ENCODE peak calls at places on chromosomes 16 and 17, in five cellular contexts. V is colonic mucosa; B is tibial nerve; E is BJ; K is CD8-positive, alpha-beta T cell. L is an unnamed sample.
A peak's percentile ranks its signal among the peaks of the same experiment; 100 is the strongest.

GRCh38 chr16:15422222-15422621 is 12.2 kb upstream of the BMERB1 start:
- DNase-seq in B (no peak), V (no peak), E (no peak), K (no peak), L (no peak)

GRCh38 chr17:73279704-73280103 is 18.0 kb upstream of the CPSF4L start:
- DNase-seq in V (no peak), E (no peak), K (no peak), B (no peak), L (no peak)

GRCh38 chr16:31134091-31134571 is 1.4 kb downstream of the PRSS8 start:
- DNase-seq in V (peak; percentile 27), B (no peak), E (no peak), K (no peak), L (no peak)

GRCh38 chr17:6574689-6575595 is 18.6 kb upstream of the PITPNM3 start:
- DNase-seq in V (no peak), E (no peak), B (no peak), K (peak; percentile 17), L (no peak)

GRCh38 chr17:48025904-48026502 is 11.6 kb downstream of the COPZ2 start:
- DNase-seq in K (no peak), E (no peak), B (no peak), V (peak; percentile 49), L (no peak)

GRCh38 chr17:74190154-74190553 is 13.3 kb upstream of the RPL38 start:
- DNase-seq in K (no peak), V (no peak), B (no peak), E (no peak), L (no peak)

GRCh38 chr17:55381017-55381770 is 40.4 kb downstream of the MMD start:
- DNase-seq in K (no peak), B (no peak), V (no peak), E (no peak), L (no peak)

GRCh38 chr16:64153718-64154117 is 968.1 kb downstream of the CDH11 start:
- DNase-seq in E (peak; percentile 23), V (no peak), K (no peak), B (no peak), L (peak; percentile 35)

GRCh38 chr17:74987418-74987908 is at the start of gene CDR2L:
- DNase-seq in E (peak; percentile 70), K (peak; percentile 95), V (peak; percentile 98), B (peak; percentile 98), L (peak; percentile 43)

GRCh38 chr17:40625311-40625710 is 22.3 kb downstream of the SMARCE1 start:
- DNase-seq in K (no peak), B (no peak), V (no peak), E (no peak), L (no peak)

GRCh38 chr17:83073389-83074063 is 5.9 kb upstream of the METRNL start:
- DNase-seq in E (no peak), B (no peak), V (peak; percentile 82), K (no peak), L (no peak)

GRCh38 chr17:20300399-20301037 is 166.8 kb downstream of the LGALS9B start:
- DNase-seq in E (peak; percentile 46), V (no peak), K (no peak), B (no peak), L (no peak)
- TF ChIP-seq CTCF in E (no peak), V (no peak), K (no peak), B (no peak), L (no peak)

GRCh38 chr16:12802661-12803060 is 1.0 kb downstream of the CPPED1 start:
- DNase-seq in E (no peak), K (no peak), B (no peak), V (no peak), L (no peak)

GRCh38 chr16:12798846-12799245 is 4.8 kb downstream of the CPPED1 start:
- DNase-seq in E (no peak), V (no peak), B (no peak), K (no peak), L (peak; percentile 55)

GRCh38 chr16:12801511-12802042 is 2.1 kb downstream of the CPPED1 start:
- DNase-seq in K (no peak), V (peak; percentile 31), B (peak; percentile 43), E (peak; percentile 76), L (peak; percentile 78)

GRCh38 chr16:12802048-12802447 is 1.6 kb downstream of the CPPED1 start:
- DNase-seq in E (no peak), V (no peak), B (no peak), K (no peak), L (no peak)

GRCh38 chr16:12800751-12801308 is 2.9 kb downstream of the CPPED1 start:
- DNase-seq in K (no peak), B (no peak), V (no peak), E (no peak), L (no peak)
- H3K4me3 ChIP-seq in K (no peak overlapping the region), B (no peak overlapping the region), V (no peak overlapping the region), E (no peak overlapping the region), L (no peak overlapping the region)

DNA sequence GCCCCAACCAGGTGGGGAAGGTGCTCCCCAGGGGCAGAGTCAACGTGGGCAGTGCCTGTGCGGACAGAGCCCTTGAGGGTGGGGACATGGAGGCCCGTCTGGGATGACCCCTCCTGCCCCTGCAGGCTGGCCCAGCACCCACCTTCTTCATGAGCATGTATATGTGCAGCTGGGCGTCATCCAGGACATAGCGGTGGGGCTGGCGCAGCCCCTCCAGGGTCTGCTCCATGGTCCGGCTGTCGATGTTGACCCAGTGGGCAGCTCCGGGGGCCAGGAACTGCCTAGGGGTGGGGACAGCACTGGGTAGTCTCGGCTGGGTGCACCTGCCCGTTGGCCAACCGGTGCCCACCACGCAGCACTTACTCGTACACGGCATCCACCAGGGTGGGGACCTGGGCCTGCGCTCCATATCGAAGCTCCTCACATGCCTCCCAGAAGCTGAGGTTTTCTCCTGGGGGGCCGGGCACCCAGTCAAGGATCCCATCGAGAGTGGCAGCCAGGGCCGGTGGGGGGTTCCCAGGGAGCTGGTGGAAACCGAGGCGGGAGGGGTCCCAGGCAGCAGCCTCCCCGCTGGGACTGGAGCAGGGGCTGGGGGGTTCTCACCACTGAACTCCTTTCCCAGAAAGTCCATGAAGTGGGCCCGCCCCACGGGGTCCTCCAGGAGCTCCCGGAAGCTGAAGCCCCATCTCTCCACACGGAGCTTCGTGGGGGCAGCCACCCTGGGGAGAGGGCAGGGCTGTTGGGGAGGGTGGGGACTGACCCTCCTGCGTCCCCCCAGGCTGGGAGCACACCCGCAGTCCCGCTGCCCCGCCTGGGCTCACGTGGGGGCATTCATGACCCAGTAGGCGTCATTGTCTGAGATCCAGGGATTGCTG is 5.1 kb downstream of the RGS11 start:
- DNase-seq in B (no peak), V (no peak), E (no peak), K (no peak), L (no peak)
- TF ChIP-seq CTCF in B (no peak), V (no peak), E (no peak), K (no peak), L (no peak)

GRCh38 chr17:46854515-46854914 is 3.1 kb downstream of the WNT9B start:
- DNase-seq in V (no peak), K (no peak), E (no peak), B (no peak), L (no peak)

GRCh38 chr17:46850688-46851028 is 725 bp upstream of the WNT9B start:
- DNase-seq in B (no peak), V (no peak), K (no peak), E (no peak), L (no peak)

GRCh38 chr17:46854948-46855347 is 3.6 kb downstream of the WNT9B start:
- DNase-seq in K (no peak), B (no peak), V (no peak), E (no peak), L (no peak)

GRCh38 chr17:46851029-46851741 is at the start of gene WNT9B:
- DNase-seq in V (peak; percentile 78), K (peak; percentile 30), E (no peak), B (no peak), L (no peak)

DNA sequence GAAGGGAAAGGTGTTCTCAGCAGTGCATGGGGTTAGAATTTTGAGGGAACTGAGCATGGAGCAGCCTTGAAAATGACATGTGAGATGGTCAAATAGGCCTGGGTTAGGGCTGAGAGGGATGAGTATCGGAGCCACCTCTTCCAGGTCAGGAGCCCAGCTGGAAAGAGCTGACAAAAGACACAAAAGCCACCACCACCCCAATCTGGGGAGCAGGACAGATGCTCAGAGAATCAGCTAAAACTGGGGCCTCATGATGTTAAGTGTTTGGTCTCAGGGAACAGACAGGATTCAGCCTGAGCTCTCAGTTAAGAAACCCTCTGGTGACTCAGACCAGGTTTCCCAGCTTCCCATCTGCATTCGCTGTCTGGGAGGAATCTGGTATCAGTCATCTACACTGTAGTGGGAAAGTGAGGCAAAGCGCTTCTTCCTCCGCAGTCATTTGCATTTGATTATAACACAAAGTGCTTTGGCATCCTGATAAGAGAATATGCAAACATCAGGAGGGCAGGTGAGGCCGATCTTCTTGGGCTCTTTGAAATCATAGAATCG is 2.6 kb downstream of the WNT9B start:
- DNase-seq in V (no peak), B (no peak), K (no peak), E (no peak), L (no peak)
- H3K4me3 ChIP-seq in V (no peak overlapping the region), B (no peak overlapping the region), K (no peak overlapping the region), E (no peak overlapping the region), L (no peak overlapping the region)

DNA sequence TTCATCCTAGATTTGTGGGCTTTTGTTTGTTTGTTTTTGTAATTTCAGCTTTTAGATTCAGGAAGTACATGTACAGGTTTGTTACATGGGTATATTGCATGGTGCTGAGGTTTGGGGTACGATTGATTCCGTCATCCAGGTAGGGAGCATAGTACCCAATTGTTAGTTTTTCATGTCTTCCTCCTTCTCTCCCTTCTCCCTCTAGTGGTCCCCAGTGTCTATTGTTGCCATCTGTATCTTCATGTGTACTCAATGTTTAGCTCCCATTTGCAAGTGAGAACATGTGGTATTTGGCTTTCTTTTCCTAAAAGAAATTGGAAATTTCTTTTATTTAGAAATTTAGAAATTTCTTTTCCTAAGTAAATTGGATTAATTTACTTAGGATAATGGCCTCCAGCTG is 37.1 kb upstream of the BCAS3 start:
- DNase-seq in E (no peak), B (no peak), K (no peak), V (no peak), L (no peak)
- TF ChIP-seq CTCF in E (peak; percentile 64), B (no peak), K (no peak), V (no peak), L (peak; percentile 57)

GRCh38 chr16:11621920-11622651 is 35.4 kb upstream of the LITAF start:
- DNase-seq in K (peak; percentile 79), V (no peak), E (no peak), B (no peak), L (no peak)
- H3K4me3 ChIP-seq in K (peak overlapping the region; percentile 44), V (no peak overlapping the region), E (no peak overlapping the region), B (peak overlapping the region; percentile 29), L (no peak overlapping the region)

L was measured in epithelial cell of proximal tubule.